ENCODE peak calls at places on chromosomes 13 and 19, in six cellular contexts. N is dorsolateral prefrontal cortex; B is naive thymus-derived CD8-positive, alpha-beta T cell; J is Peyer's patch; H is EL; F is endothelial cell. Y is an unnamed sample.
A peak's percentile ranks its signal among the peaks of the same experiment; 100 is the strongest.

GRCh38 chr13:60137911-60138570 is 25.7 kb downstream of the DIAPH3 start:
- DNase-seq in F (no peak), B (no peak), J (no peak), H (no peak), N (no peak), Y (no peak)

GRCh38 chr13:64810701-64811258 is 2419.4 kb downstream of the PCDH9 start:
- DNase-seq in H (peak; percentile 15), N (no peak), J (no peak), F (no peak), B (no peak), Y (no peak)

GRCh38 chr19:12965017-12965811 is 4.2 kb upstream of the DAND5 start:
- DNase-seq in F (peak; percentile 91), B (peak; percentile 79), H (peak; percentile 75), J (peak; percentile 76), N (peak; percentile 66), Y (peak; percentile 81)

GRCh38 chr19:29098863-29099481 is 114.0 kb downstream of the UQCRFS1 start:
- DNase-seq in J (no peak), H (peak; percentile 84), N (peak; percentile 52), B (no peak), F (no peak), Y (no peak)

GRCh38 chr19:16203256-16204004 is 5.7 kb downstream of the AP1M1 start:
- DNase-seq in B (no peak), N (no peak), J (no peak), F (no peak), H (no peak), Y (no peak)

GRCh38 chr19:16943942-16944625 is 55.3 kb downstream of the F2RL3 start:
- DNase-seq in J (no peak), B (no peak), F (no peak), H (no peak), N (no peak), Y (no peak)

GRCh38 chr19:5392476-5392875 is 51.9 kb upstream of the PTPRS start:
- DNase-seq in F (no peak), B (no peak), H (no peak), N (no peak), J (no peak), Y (no peak)

GRCh38 chr19:7292950-7293794 is 1.0 kb downstream of the INSR start:
- DNase-seq in N (no peak), F (peak; percentile 25), H (no peak), B (no peak), J (no peak), Y (peak; percentile 16)

GRCh38 chr19:7366701-7367420 is 18.1 kb downstream of the ARHGEF18 start:
- DNase-seq in J (no peak), H (peak; percentile 53), F (no peak), N (no peak), B (no peak), Y (no peak)

GRCh38 chr13:69769637-69770036 is 338.0 kb upstream of the ATXN8OS start:
- DNase-seq in F (no peak), N (no peak), B (no peak), H (no peak), J (no peak), Y (no peak)

GRCh38 chr19:21434967-21435544 is 38.1 kb downstream of the ZNF493 start:
- DNase-seq in J (no peak), F (no peak), N (no peak), H (no peak), B (no peak), Y (no peak)

GRCh38 chr13:107851670-107852460 is 363.5 kb downstream of the LIG4 start:
- DNase-seq in J (no peak), N (no peak), B (no peak), H (no peak), F (no peak), Y (no peak)

GRCh38 chr13:35349673-35350278 is 126.7 kb downstream of the MAB21L1 start:
- DNase-seq in H (peak; percentile 1), J (no peak), F (no peak), N (no peak), B (no peak), Y (no peak)

GRCh38 chr13:99808786-99809185 is 162.8 kb downstream of the ZIC5 start:
- DNase-seq in H (no peak), B (no peak), J (no peak), F (no peak), N (no peak), Y (no peak)

GRCh38 chr13:100633461-100633860 is 41.1 kb downstream of the TMTC4 start:
- DNase-seq in B (no peak), F (no peak), N (no peak), H (peak; percentile 67), J (no peak), Y (no peak)

GRCh38 chr19:13838943-13839192 is 38.1 kb upstream of the NANOS3 start:
- DNase-seq in H (no peak), N (no peak), B (no peak), J (no peak), F (no peak), Y (no peak)

GRCh38 chr13:50130686-50131051 is 115.4 kb downstream of the KCNRG start:
- DNase-seq in N (no peak), H (peak; percentile 50), B (no peak), J (no peak), F (peak; percentile 45), Y (peak; percentile 30)

GRCh38 chr19:37905936-37906867 is at the start of gene WDR87:
- DNase-seq in J (peak; percentile 69), H (no peak), B (peak; percentile 53), N (no peak), F (peak; percentile 74), Y (peak; percentile 79)

GRCh38 chr19:55372316-55373081 is 2.2 kb upstream of the IL11 start:
- DNase-seq in B (no peak), F (no peak), H (peak; percentile 87), N (no peak), J (no peak), Y (no peak)